ENCODE peak calls at places on chromosomes 1 and 21, in eight cellular contexts. L is GM12892, Q is IMR-90, V is A549, Y is HCT116, M is ovary, T is GM12878, F is heart left ventricle. C is an unnamed sample.

GRCh38 chr1:1338278-1338677 is 7.2 kb downstream of the TAS1R3 start:
- DNase-seq in L (no peak), Q (no peak), V (no peak), Y (no peak), M (no peak), T (no peak), F (no peak), C (no peak)

GRCh38 chr1:230632273-230632873 is 9.9 kb upstream of the COG2 start:
- DNase-seq in L (no peak), Q (peak), V (peak), Y (peak), M (no peak), T (no peak), F (no peak), C (peak)

GRCh38 chr1:67746299-67746698 is 61.3 kb downstream of the GADD45A start:
- DNase-seq in L (no peak), Q (no peak), V (no peak), Y (no peak), M (peak), T (no peak), F (no peak), C (no peak)

GRCh38 chr1:59730759-59731478 is 83.8 kb upstream of the HOOK1 start:
- DNase-seq in L (no peak), Q (peak), V (peak), Y (peak), M (peak), T (no peak), F (peak), C (peak)

GRCh38 chr1:89465201-89465600 is 59.4 kb upstream of the LRRC8B start:
- DNase-seq in L (no peak), Q (no peak), V (no peak), Y (no peak), M (no peak), T (no peak), F (no peak), C (no peak)

GRCh38 chr1:39089811-39090519 is 63.8 kb downstream of the NDUFS5 start:
- DNase-seq in L (no peak), Q (no peak), V (no peak), Y (no peak), M (no peak), T (no peak), F (no peak), C (no peak)

GRCh38 chr1:206491592-206491991 is 15.7 kb upstream of the RASSF5 start:
- DNase-seq in L (no peak), Q (no peak), V (no peak), Y (no peak), M (no peak), T (no peak), F (no peak), C (no peak)

GRCh38 chr1:23787701-23788100 is 3.2 kb upstream of the LYPLA2 start:
- DNase-seq in L (no peak), Q (no peak), V (no peak), Y (no peak), M (no peak), T (no peak), F (peak), C (no peak)

GRCh38 chr1:3031401-3032221 is 10.3 kb downstream of the ACTRT2 start:
- DNase-seq in L (no peak), Q (no peak), V (no peak), Y (no peak), M (no peak), T (no peak), F (no peak), C (no peak)

GRCh38 chr1:157369808-157370521 is 182.3 kb downstream of the FCRL5 start:
- DNase-seq in L (no peak), Q (peak), V (peak), Y (peak), M (no peak), T (peak), F (no peak), C (peak)

GRCh38 chr21:31991356-31992331 is 118.8 kb downstream of the HUNK start:
- DNase-seq in L (no peak), Q (no peak), V (no peak), Y (no peak), M (no peak), T (no peak), F (no peak), C (peak)

GRCh38 chr21:29749223-29749622 is 190.6 kb downstream of the GRIK1 start:
- DNase-seq in L (no peak), Q (no peak), V (no peak), Y (no peak), M (no peak), T (no peak), F (no peak), C (no peak)

GRCh38 chr1:10299174-10299573 is 88.8 kb downstream of the KIF1B start:
- DNase-seq in L (no peak), Q (no peak), V (no peak), Y (no peak), M (no peak), T (peak), F (no peak), C (no peak)

GRCh38 chr1:78070758-78071157 is 25.0 kb downstream of the GIPC2 start:
- DNase-seq in L (no peak), Q (peak), V (peak), Y (no peak), M (no peak), T (no peak), F (no peak), C (no peak)

GRCh38 chr1:234715252-234715945 is 105.4 kb upstream of the IRF2BP2 start:
- DNase-seq in L (no peak), Q (no peak), V (no peak), Y (no peak), M (no peak), T (no peak), F (no peak), C (no peak)
- TF ChIP-seq POLR2A in L (no peak), Q (no peak), V (no peak), Y (no peak), M (no peak), T (no peak), F (no peak), C (no peak)

DNA sequence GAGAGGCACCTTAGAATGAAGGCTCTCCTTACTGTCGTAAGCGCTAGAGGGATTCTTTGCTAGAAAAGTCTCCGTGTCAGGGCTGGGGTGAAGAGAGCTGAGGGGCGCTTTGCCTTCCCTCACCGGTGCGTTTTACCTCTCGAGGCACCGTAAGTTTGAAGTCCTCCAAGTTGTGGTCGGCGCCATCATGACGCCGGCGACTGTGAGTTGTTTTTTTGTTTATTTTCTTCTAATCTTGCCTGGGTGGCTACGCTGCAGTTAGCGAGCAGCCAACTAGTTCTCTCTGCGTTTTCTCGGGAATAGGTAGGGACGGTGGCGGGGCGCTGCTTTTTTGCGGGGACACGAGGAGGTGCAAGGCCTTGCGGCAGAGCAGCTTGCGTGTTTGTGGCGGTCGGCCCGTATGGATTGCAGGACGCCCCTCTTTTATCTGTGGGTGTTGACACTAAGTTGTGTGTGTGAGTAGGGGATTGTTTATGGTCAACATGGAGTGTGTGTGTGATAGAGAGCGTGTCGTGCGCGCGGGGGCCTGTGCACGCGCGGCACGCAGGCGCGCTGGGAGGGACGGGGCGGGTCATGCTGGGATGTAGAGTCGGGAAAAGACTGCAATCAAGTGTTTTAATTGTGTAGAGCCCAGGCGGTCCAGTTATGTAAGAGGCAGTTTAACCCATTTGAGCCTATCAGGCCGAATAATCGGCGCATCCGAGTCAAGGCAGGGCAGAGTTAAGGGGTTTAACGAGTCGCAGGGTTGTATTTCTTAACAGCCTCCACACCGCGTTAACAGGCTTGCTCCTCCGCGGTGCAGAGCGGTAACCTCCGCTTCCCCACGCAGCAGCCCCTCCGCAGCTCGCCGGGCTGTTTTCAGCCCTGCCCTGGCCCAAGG is 1.1 kb upstream of the NEGR1 start:
- DNase-seq in L (no peak), Q (peak), V (no peak), Y (no peak), M (peak), T (no peak), F (peak), C (peak)
- TF ChIP-seq POLR2A in L (no peak), Q (no peak), V (no peak), Y (no peak), M (peak), T (no peak), F (no peak), C (no peak)

GRCh38 chr1:30845237-30845636 is 63.3 kb downstream of the SDC3 start:
- DNase-seq in L (no peak), Q (no peak), V (no peak), Y (no peak), M (no peak), T (no peak), F (no peak), C (no peak)

GRCh38 chr1:30845891-30846290 is 62.7 kb downstream of the SDC3 start:
- DNase-seq in L (no peak), Q (no peak), V (no peak), Y (no peak), M (no peak), T (no peak), F (no peak), C (no peak)

GRCh38 chr1:30848130-30848529 is 60.4 kb downstream of the SDC3 start:
- DNase-seq in L (no peak), Q (no peak), V (no peak), Y (no peak), M (no peak), T (no peak), F (no peak), C (no peak)

GRCh38 chr1:30846587-30846986 is 62.0 kb downstream of the SDC3 start:
- DNase-seq in L (no peak), Q (no peak), V (no peak), Y (no peak), M (no peak), T (no peak), F (no peak), C (no peak)

DNA sequence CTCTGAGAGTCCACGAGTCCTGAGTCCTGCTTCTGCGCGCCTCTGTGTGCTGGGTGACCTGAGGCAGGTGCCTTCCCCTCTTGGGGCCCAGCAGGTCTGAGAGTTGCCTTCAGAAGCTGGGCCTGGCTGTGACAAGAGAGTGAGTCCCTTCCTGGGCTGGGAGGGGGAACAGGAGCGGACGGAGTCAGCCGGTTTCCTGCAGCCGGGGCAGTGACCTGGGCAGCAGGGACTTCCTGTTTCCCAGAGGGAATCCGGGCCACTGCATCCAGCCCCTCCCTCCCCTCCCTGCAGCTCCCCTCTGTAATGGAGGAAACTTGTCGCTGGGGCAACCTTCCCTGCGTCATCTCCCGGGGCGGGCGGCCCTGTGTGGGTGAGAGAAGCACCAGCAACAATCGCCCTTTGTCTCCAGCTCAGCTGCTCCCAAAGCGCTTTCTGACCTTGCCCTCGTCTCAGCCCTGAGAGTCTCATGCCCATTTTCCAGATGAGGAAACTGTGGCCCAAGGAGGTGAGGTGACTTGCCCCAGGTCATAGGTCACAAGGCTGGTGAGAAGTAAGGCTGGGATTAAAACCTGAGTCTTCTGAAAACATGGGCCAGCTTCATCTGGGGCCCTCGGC is 61.1 kb downstream of the SDC3 start:
- DNase-seq in L (no peak), Q (peak), V (no peak), Y (no peak), M (no peak), T (no peak), F (peak), C (no peak)
- TF ChIP-seq POLR2A in L (no peak), Q (no peak), V (no peak), Y (no peak), M (no peak), T (no peak), F (no peak), C (no peak)

DNA sequence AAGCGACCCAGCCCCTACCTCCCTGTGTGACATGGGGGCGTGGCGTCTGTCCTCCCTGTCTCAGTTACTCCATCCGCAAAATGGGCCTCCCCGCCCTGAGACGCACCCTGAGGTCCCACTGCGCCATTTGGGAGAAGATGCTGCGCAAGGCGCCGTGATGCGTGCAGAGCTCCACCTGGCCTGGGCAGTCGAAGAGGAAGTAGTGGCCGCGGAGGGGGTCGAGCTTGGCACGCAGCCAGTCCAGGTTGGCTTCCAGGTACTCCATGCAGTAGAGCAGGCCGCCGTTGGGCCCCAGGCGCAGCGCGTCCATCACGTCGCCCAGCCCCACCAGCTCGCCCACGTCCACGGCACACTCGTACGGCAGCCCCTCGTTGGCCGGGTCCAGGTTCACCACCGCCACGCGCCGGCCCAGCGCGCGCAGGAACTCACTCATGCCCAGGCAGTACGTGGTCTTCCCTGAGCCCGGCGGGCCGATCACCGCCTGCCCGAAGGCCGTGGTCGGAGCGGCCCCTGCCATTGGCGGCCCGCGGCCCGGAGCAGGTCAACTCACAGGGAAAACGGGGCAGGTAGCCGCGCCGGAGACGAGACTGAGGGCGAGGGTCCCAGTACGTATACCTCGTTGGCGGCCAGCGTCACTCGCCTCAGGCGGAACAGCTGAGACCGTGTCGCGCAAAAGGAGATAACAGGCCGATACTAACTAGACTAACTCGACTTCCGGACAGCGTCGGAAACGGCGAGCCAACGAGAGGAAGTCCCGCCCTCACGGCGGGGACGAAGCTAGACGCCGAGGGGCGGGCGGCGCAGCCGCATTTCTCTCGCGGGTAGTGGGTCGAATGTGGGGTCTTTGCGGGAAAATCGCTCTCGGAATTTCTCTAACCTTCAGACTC is at the start of gene GPN2:
- DNase-seq in L (peak), Q (peak), V (peak), Y (peak), M (peak), T (peak), F (peak), C (peak)
- TF ChIP-seq POLR2A in L (peak), Q (peak), V (peak), Y (peak), M (peak), T (peak), F (no peak), C (peak)

GRCh38 chr1:52056937-52057231 is 789 bp downstream of the BTF3L4 start:
- DNase-seq in L (no peak), Q (no peak), V (no peak), Y (no peak), M (no peak), T (no peak), F (no peak), C (no peak)

GRCh38 chr1:52055854-52056109 is 313 bp upstream of the BTF3L4 start:
- DNase-seq in L (no peak), Q (no peak), V (no peak), Y (no peak), M (no peak), T (no peak), F (no peak), C (no peak)

GRCh38 chr1:52057245-52057644 is 1.1 kb downstream of the BTF3L4 start:
- DNase-seq in L (no peak), Q (no peak), V (no peak), Y (no peak), M (no peak), T (no peak), F (no peak), C (peak)

GRCh38 chr1:52055066-52055853 is at the start of gene TXNDC12:
- DNase-seq in L (peak), Q (peak), V (peak), Y (peak), M (peak), T (peak), F (peak), C (peak)

GRCh38 chr1:52056110-52056936 is at the start of gene BTF3L4:
- DNase-seq in L (peak), Q (peak), V (peak), Y (peak), M (peak), T (peak), F (peak), C (peak)
- TF ChIP-seq POLR2A in L (peak), Q (peak), V (peak), Y (peak), M (peak), T (peak), F (no peak), C (peak)

DNA sequence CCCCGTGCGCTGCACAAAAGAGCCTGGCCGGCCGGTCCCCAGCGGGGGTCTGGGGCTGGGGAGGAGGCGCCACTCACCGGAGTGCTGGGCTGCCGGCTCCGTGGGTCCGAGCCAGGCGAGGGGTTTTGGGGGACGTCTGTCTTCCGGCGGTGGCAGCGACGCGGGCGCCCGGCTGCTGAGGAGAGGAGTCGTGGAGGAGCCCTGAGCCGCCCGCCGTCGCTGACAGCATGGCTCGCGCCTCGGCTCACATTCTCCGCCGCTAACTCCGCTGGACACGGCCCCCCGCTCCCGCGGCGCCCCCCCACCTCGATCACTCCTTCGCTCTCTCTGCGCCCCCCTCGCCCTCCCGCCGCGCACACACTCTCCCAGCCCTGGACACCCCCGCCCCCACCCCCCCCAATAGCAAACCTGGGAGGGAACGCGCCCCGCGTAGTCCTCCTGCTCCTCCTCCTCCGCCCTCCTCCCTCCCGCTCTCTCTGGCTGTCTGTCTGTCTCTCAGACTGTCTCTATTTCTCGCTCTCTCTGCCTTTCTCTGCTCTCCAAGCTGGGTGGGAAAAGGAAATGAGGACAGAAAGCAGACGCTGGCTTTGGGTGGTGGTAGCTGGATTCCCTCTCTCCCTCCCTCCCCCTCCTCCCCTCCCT is 503 bp downstream of the AHDC1 start:
- DNase-seq in L (peak), Q (no peak), V (peak), Y (no peak), M (peak), T (no peak), F (peak), C (no peak)
- TF ChIP-seq POLR2A in L (no peak), Q (no peak), V (no peak), Y (no peak), M (peak), T (no peak), F (no peak), C (no peak)

GRCh38 chr1:159854693-159855192 is 7.7 kb downstream of the VSIG8 start:
- DNase-seq in L (no peak), Q (peak), V (peak), Y (peak), M (peak), T (no peak), F (peak), C (peak)
- TF ChIP-seq POLR2A in L (no peak), Q (peak), V (peak), Y (peak), M (peak), T (peak), F (no peak), C (peak)

C was measured in erythroblast.